ENCODE peak calls at places on chromosomes 13 and 19, in eight cellular contexts. O, K, H, Y, Q, M, G and C are unnamed samples.

GRCh38 chr19:48991823-48992570 is 1.1 kb downstream of the GYS1 start:
- DNase-seq in O (peak), K (peak), H (peak), Y (no peak), Q (peak), M (peak), G (peak), C (peak)

GRCh38 chr19:6610934-6611370 is 20.0 kb upstream of the CD70 start:
- DNase-seq in O (peak), K (no peak), H (no peak), Y (no peak), Q (peak), M (peak), G (peak), C (peak)

GRCh38 chr19:47022541-47023447 is 3.2 kb downstream of the NPAS1 start:
- DNase-seq in O (no peak), K (no peak), H (no peak), Y (no peak), Q (no peak), M (no peak), G (no peak), C (no peak)

GRCh38 chr19:38529610-38530009 is 88.1 kb downstream of the MAP4K1 start:
- DNase-seq in O (no peak), K (no peak), H (no peak), Y (no peak), Q (no peak), M (no peak), G (no peak), C (no peak)

GRCh38 chr19:10228925-10229324 is 2.2 kb downstream of the S1PR2 start:
- DNase-seq in O (peak), K (no peak), H (no peak), Y (no peak), Q (peak), M (peak), G (no peak), C (no peak)

GRCh38 chr13:41178040-41178439 is 16.3 kb downstream of the KBTBD7 start:
- DNase-seq in O (peak), K (no peak), H (no peak), Y (no peak), Q (no peak), M (peak), G (no peak), C (no peak)

GRCh38 chr13:85508683-85509329 is 290.4 kb downstream of the SLITRK6 start:
- DNase-seq in O (peak), K (peak), H (no peak), Y (no peak), Q (peak), M (no peak), G (no peak), C (no peak)

GRCh38 chr19:58033741-58034475 is at the start of gene ZSCAN1:
- DNase-seq in O (peak), K (peak), H (peak), Y (peak), Q (no peak), M (peak), G (no peak), C (no peak)

GRCh38 chr19:18145391-18145999 is 7.5 kb upstream of the PIK3R2 start:
- DNase-seq in O (no peak), K (no peak), H (no peak), Y (no peak), Q (no peak), M (no peak), G (no peak), C (no peak)

GRCh38 chr13:105773241-105773640 is 762.2 kb downstream of the EFNB2 start:
- DNase-seq in O (no peak), K (no peak), H (no peak), Y (no peak), Q (no peak), M (no peak), G (no peak), C (no peak)

GRCh38 chr13:79194272-79194671 is 211.8 kb downstream of the RBM26 start:
- DNase-seq in O (no peak), K (no peak), H (no peak), Y (no peak), Q (no peak), M (no peak), G (no peak), C (no peak)

GRCh38 chr13:44169018-44169909 is 204.4 kb upstream of the SERP2 start:
- DNase-seq in O (no peak), K (no peak), H (no peak), Y (no peak), Q (no peak), M (peak), G (no peak), C (peak)

GRCh38 chr13:44165172-44165894 is 208.3 kb upstream of the SERP2 start:
- DNase-seq in O (no peak), K (no peak), H (no peak), Y (no peak), Q (no peak), M (no peak), G (no peak), C (no peak)

GRCh38 chr13:44163108-44163507 is 210.5 kb upstream of the SERP2 start:
- DNase-seq in O (no peak), K (no peak), H (no peak), Y (no peak), Q (no peak), M (no peak), G (no peak), C (no peak)

GRCh38 chr13:44170731-44171130 is 202.9 kb upstream of the SERP2 start:
- DNase-seq in O (no peak), K (no peak), H (no peak), Y (no peak), Q (no peak), M (no peak), G (no peak), C (no peak)

GRCh38 chr13:44165895-44166496 is 207.6 kb upstream of the SERP2 start:
- DNase-seq in O (no peak), K (no peak), H (no peak), Y (no peak), Q (no peak), M (no peak), G (no peak), C (no peak)
- TF ChIP-seq CTCF in O (no peak), K (no peak), H (no peak), Y (no peak), Q (no peak), M (no peak), G (no peak), C (no peak)

GRCh38 chr19:54390942-54391577 is 24.2 kb upstream of the TTYH1 start:
- DNase-seq in O (peak), K (peak), H (no peak), Y (no peak), Q (peak), M (peak), G (peak), C (peak)

GRCh38 chr19:54388001-54388802 is 23.5 kb upstream of the LAIR1 start:
- DNase-seq in O (no peak), K (peak), H (peak), Y (peak), Q (no peak), M (no peak), G (no peak), C (no peak)

GRCh38 chr19:54389556-54389955 is 24.8 kb upstream of the LAIR1 start:
- DNase-seq in O (no peak), K (no peak), H (no peak), Y (no peak), Q (no peak), M (no peak), G (no peak), C (no peak)

GRCh38 chr19:54391589-54392061 is 23.6 kb upstream of the TTYH1 start:
- DNase-seq in O (no peak), K (no peak), H (no peak), Y (no peak), Q (peak), M (no peak), G (no peak), C (no peak)

GRCh38 chr19:54388803-54389144 is 24.0 kb upstream of the LAIR1 start:
- DNase-seq in O (no peak), K (no peak), H (no peak), Y (no peak), Q (no peak), M (no peak), G (no peak), C (no peak)
- H3K4me3 ChIP-seq in O (no peak), K (no peak), H (peak), Y (peak), Q (peak), M (no peak), G (no peak), C (no peak)

DNA sequence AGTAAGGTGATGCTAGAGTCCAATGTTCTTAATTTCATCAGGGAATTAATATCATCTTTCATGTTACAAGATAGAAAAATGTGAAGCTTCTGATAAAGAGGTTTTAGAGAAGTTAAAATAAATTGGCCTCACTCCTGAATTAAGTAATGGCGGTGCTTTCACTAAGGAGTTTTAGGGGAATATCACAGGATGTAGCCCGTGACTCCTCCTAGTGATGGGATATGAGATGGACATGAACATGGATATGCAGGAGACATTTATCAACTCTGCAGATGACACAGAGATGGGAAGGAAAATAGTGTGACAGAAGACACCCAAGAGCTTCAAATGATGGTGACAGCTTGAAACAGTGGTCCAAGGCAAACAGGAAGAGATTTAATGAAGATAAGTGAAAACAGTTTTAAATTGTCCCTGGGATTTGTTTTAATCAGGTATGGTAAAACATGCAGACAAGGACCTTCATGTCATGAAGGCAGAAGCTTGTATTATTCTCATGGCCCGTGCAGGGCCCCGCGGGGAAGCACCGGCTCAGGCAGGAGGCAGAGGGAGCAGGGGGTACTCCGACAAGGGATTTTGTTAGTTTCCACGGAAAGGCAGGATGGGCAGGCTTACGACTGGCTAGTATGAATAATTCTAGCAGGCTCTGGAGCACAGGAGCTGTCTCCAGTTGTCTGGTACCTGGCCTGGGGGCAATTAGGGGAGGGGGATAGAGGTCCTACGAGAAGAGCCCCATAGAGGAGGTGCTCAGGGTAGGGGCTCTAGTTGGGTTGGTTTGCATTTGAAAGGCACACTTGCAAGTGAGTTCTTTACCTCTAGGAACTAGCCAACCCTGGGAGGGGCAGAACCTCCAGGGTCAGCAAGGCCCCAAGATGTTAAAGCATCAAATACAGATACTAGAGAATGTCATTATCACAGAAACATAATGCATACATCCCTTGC is 38.7 kb upstream of the FARP1 start:
- DNase-seq in O (no peak), K (no peak), H (no peak), Y (no peak), Q (peak), M (peak), G (no peak), C (no peak)
- TF ChIP-seq CTCF in O (peak), K (no peak), H (no peak), Y (no peak), Q (no peak), M (peak), G (peak), C (peak)

GRCh38 chr19:19463348-19464117 is 51.8 kb downstream of the TSSK6 start:
- DNase-seq in O (peak), K (peak), H (no peak), Y (no peak), Q (no peak), M (peak), G (peak), C (peak)
- H3K4me3 ChIP-seq in O (no peak), K (no peak), H (peak), Y (no peak), Q (no peak), M (no peak), G (no peak), C (no peak)

GRCh38 chr19:39908803-39909202 is 25.6 kb downstream of the FCGBP start:
- DNase-seq in O (no peak), K (no peak), H (no peak), Y (no peak), Q (no peak), M (no peak), G (no peak), C (no peak)

GRCh38 chr19:39906283-39906682 is 28.2 kb downstream of the FCGBP start:
- DNase-seq in O (no peak), K (no peak), H (no peak), Y (peak), Q (no peak), M (no peak), G (no peak), C (no peak)

DNA sequence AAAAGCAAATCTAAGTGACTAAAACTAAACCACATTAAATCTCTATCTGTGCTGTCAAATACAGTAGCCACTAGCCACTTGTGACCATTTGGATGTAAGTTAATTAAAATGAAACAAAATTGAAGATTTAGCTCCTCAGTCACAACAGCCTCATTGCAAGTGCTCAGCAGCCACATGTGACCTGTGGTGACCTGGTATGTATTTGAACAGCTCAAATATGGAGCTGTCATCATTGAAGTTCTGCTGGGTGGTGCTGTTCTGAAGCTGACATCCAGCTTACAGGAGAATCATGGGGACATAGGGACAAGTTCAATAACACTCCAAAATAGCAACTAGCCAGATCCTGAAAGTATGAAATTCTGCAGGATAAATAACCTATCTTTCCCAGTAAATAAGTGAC is 27.2 kb downstream of the FCGBP start:
- DNase-seq in O (no peak), K (no peak), H (no peak), Y (no peak), Q (peak), M (no peak), G (no peak), C (no peak)
- TF ChIP-seq CTCF in O (no peak), K (no peak), H (no peak), Y (no peak), Q (no peak), M (no peak), G (no peak), C (no peak)

GRCh38 chr19:36113425-36113824 is 1.2 kb downstream of the POLR2I start:
- DNase-seq in O (no peak), K (no peak), H (no peak), Y (no peak), Q (no peak), M (no peak), G (no peak), C (no peak)
- H3K4me3 ChIP-seq in O (peak), K (no peak), H (peak), Y (peak), Q (peak), M (no peak), G (peak), C (peak)

DNA sequence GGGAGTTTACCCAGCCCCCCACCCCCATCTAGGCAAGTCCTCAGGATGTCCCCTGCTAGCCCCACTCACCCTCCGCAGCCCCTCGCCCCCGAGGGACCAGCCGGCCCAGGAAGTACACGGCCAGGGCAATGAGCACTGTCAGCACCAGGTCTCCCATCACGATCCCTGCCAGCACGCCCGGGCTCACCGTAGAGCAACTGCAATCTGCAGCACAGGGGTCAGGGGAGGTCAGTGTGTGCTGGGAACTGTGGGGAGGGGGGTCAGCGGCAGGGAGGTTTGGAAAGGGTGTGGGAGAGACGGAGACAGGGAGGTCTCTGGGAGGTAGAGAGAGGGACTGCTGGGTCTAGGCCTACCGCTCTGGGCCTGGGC is 734 bp downstream of the TYROBP start:
- DNase-seq in O (no peak), K (no peak), H (no peak), Y (no peak), Q (no peak), M (no peak), G (no peak), C (no peak)
- TF ChIP-seq CTCF in O (no peak), K (no peak), H (no peak), Y (no peak), Q (no peak), M (no peak), G (no peak), C (no peak)